ENCODE peak calls at places on chromosomes 3 and 15, in eight cellular contexts. M is breast epithelium, P is HL-60, U is K562, D is HCT116, E is esophagus muscularis mucosa, T is stomach, V is GM12892. Y is an unnamed sample.

GRCh38 chr3:44013967-44014366 is 227.7 kb upstream of the TOPAZ1 start:
- DNase-seq in M (no peak), P (no peak), U (peak), D (no peak), E (peak), T (no peak), V (no peak), Y (no peak)

GRCh38 chr3:94004301-94004910 is 24.0 kb downstream of the STX19 start:
- DNase-seq in M (no peak), P (peak), U (peak), D (peak), E (no peak), T (no peak), V (no peak), Y (no peak)

GRCh38 chr15:29528276-29528675 is 258.7 kb upstream of the NSMCE3 start:
- DNase-seq in M (no peak), P (no peak), U (no peak), D (no peak), E (no peak), T (no peak), V (no peak), Y (no peak)

GRCh38 chr15:89998141-89998661 is 2.9 kb upstream of the ZNF710 start:
- DNase-seq in M (no peak), P (no peak), U (peak), D (peak), E (no peak), T (no peak), V (no peak), Y (no peak)

GRCh38 chr3:189355481-189356201 is 183.9 kb downstream of the TPRG1 start:
- DNase-seq in M (no peak), P (no peak), U (no peak), D (peak), E (no peak), T (no peak), V (no peak), Y (no peak)

GRCh38 chr15:33126559-33127290 is 67.8 kb downstream of the FMN1 start:
- DNase-seq in M (no peak), P (peak), U (peak), D (peak), E (no peak), T (peak), V (no peak), Y (no peak)

GRCh38 chr3:148902173-148902791 is 37.2 kb downstream of the CPA3 start:
- DNase-seq in M (no peak), P (no peak), U (no peak), D (no peak), E (no peak), T (no peak), V (no peak), Y (no peak)

GRCh38 chr15:66138882-66139281 is 114.7 kb downstream of the MEGF11 start:
- DNase-seq in M (no peak), P (no peak), U (no peak), D (no peak), E (no peak), T (no peak), V (no peak), Y (no peak)

GRCh38 chr15:73081321-73081958 is 29.2 kb downstream of the NEO1 start:
- DNase-seq in M (no peak), P (peak), U (peak), D (peak), E (no peak), T (no peak), V (no peak), Y (no peak)

GRCh38 chr3:15659254-15659975 is 57.9 kb downstream of the BTD start:
- DNase-seq in M (no peak), P (no peak), U (no peak), D (no peak), E (no peak), T (no peak), V (no peak), Y (no peak)

GRCh38 chr3:157190242-157190876 is 30.4 kb upstream of the CCNL1 start:
- DNase-seq in M (no peak), P (no peak), U (no peak), D (no peak), E (no peak), T (no peak), V (no peak), Y (no peak)

GRCh38 chr3:48039487-48040190 is 23.4 kb upstream of the MAP4 start:
- DNase-seq in M (no peak), P (peak), U (no peak), D (peak), E (no peak), T (no peak), V (no peak), Y (no peak)

GRCh38 chr3:78134496-78134895 is 1094.6 kb downstream of the ROBO2 start:
- DNase-seq in M (no peak), P (no peak), U (no peak), D (no peak), E (no peak), T (no peak), V (no peak), Y (no peak)

GRCh38 chr3:37072892-37073291 is 79.6 kb downstream of the MLH1 start:
- DNase-seq in M (no peak), P (peak), U (peak), D (no peak), E (no peak), T (peak), V (no peak), Y (no peak)

GRCh38 chr15:35078221-35078915 is 6.7 kb downstream of the NANOGP8 start:
- DNase-seq in M (no peak), P (peak), U (peak), D (peak), E (no peak), T (peak), V (peak), Y (no peak)

GRCh38 chr15:32799904-32800535 is 82.2 kb downstream of the GREM1 start:
- DNase-seq in M (no peak), P (no peak), U (no peak), D (no peak), E (no peak), T (no peak), V (no peak), Y (no peak)

GRCh38 chr3:55461896-55462295 is 25.2 kb downstream of the WNT5A start:
- DNase-seq in M (no peak), P (no peak), U (no peak), D (no peak), E (no peak), T (no peak), V (no peak), Y (no peak)

GRCh38 chr15:90889313-90889730 is 5.0 kb downstream of the FES start:
- DNase-seq in M (no peak), P (no peak), U (no peak), D (no peak), E (no peak), T (no peak), V (no peak), Y (no peak)

GRCh38 chr3:191020730-191021405 is 158.4 kb upstream of the GMNC start:
- DNase-seq in M (no peak), P (no peak), U (no peak), D (no peak), E (no peak), T (no peak), V (no peak), Y (no peak)

GRCh38 chr3:114411811-114412803 is 118.3 kb downstream of the TIGIT start:
- DNase-seq in M (no peak), P (no peak), U (no peak), D (peak), E (no peak), T (no peak), V (no peak), Y (no peak)

GRCh38 chr3:183181606-183182005 is 19.1 kb upstream of the LAMP3 start:
- DNase-seq in M (no peak), P (no peak), U (no peak), D (no peak), E (no peak), T (no peak), V (no peak), Y (peak)

GRCh38 chr3:58537412-58538301 is 667 bp upstream of the ACOX2 start:
- DNase-seq in M (no peak), P (no peak), U (no peak), D (no peak), E (peak), T (peak), V (no peak), Y (no peak)

GRCh38 chr3:161422171-161422693 is 50.9 kb upstream of the SPTSSB start:
- DNase-seq in M (no peak), P (no peak), U (no peak), D (no peak), E (no peak), T (no peak), V (no peak), Y (no peak)

DNA sequence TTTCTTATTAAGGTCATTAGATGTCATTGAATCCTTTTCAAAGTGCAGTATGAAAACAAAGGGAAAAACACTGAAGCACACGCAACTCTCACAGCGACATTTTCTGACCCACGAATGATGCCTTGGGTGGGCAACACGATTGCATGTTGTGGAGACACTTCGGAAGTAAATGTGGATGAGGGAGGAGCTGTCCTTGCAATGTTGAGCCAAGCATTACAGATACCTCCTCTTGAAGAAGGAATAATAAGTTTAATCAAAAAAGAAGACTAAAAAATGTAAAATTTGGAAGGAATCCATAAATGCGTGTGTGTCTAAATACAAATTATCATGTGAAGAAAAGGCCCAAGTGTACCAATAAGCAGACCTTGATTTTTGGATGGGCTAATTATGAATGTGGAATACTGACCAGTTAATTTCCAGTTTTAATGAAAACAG is 16.9 kb downstream of the THBS1 start:
- DNase-seq in M (no peak), P (no peak), U (no peak), D (no peak), E (no peak), T (no peak), V (no peak), Y (no peak)
- TF ChIP-seq POLR2AphosphoS5 in M (peak), P (no peak), U (no peak), D (no peak), E (peak), T (peak), V (no peak), Y (peak)

DNA sequence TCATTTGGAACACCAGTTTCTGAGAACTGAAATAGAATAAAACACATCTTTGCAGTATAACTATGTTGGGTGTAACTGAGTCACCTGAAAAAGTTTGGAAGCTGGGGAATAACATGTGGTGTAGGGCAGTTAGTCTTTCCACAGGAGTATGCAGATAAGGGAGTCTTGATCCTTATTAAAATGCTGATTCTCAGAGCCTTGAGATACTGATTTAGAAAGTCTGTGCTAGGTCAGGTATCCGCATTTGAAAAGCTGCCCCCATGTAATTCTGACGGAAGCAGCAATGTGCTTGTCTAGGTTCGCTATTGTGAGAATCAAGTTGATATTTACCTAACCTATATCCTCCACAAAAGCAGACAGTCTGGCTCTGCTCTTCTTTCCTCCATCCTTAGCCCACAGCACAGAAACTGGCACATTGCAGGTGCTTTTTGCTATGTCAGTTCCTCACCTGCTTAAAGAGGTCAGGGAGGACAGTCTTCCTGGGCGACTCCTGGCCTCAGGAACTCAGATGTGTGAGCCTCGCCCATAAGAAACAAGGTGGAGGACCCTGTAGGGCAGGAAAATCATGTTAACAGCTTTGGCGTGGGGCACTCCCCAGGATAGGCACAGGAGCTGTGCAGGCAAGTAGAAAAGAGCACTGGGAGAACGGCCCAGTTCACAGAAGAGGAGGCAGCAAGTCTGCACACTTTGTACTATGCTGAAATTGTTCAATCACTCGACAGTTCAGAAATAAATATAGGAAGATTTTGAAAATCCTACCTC is 27.6 kb upstream of the SRPRB start:
- DNase-seq in M (no peak), P (no peak), U (no peak), D (no peak), E (no peak), T (no peak), V (no peak), Y (no peak)
- TF ChIP-seq POLR2AphosphoS5 in M (no peak), P (no peak), U (no peak), D (no peak), E (no peak), T (no peak), V (no peak), Y (no peak)

GRCh38 chr15:51341366-51342248 is at the start of gene GLDN:
- DNase-seq in M (no peak), P (peak), U (no peak), D (no peak), E (no peak), T (peak), V (no peak), Y (peak)
- TF ChIP-seq POLR2AphosphoS5 in M (no peak), P (no peak), U (no peak), D (no peak), E (peak), T (no peak), V (no peak), Y (no peak)

GRCh38 chr3:67200618-67201017 is 202.5 kb downstream of the KBTBD8 start:
- DNase-seq in M (no peak), P (no peak), U (no peak), D (no peak), E (no peak), T (no peak), V (no peak), Y (no peak)

GRCh38 chr3:67196677-67197076 is 198.6 kb downstream of the KBTBD8 start:
- DNase-seq in M (no peak), P (no peak), U (no peak), D (no peak), E (peak), T (no peak), V (no peak), Y (no peak)

GRCh38 chr3:67198374-67198773 is 200.3 kb downstream of the KBTBD8 start:
- DNase-seq in M (no peak), P (no peak), U (no peak), D (no peak), E (no peak), T (no peak), V (no peak), Y (no peak)

DNA sequence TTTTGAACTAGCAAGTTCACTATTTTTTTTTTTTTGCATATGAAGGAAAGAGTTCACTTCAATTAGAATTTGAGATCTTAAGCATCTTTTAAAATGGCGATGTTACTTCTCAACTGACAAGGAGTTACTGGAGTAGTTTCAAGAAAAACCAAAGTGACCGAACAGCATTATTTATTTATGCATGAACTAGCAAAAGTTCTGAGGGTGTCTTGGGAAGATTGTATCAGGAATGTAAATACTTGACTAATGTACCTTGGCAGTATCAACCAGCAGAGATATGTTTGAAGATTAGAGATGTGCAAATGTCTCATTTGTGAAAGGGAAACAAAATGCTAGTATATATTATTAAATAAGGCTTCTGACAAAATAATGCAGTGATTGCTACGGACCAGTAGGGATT is 203.9 kb downstream of the KBTBD8 start:
- DNase-seq in M (no peak), P (no peak), U (no peak), D (no peak), E (no peak), T (no peak), V (no peak), Y (no peak)
- TF ChIP-seq POLR2AphosphoS5 in M (no peak), P (no peak), U (no peak), D (no peak), E (no peak), T (no peak), V (no peak), Y (no peak)

DNA sequence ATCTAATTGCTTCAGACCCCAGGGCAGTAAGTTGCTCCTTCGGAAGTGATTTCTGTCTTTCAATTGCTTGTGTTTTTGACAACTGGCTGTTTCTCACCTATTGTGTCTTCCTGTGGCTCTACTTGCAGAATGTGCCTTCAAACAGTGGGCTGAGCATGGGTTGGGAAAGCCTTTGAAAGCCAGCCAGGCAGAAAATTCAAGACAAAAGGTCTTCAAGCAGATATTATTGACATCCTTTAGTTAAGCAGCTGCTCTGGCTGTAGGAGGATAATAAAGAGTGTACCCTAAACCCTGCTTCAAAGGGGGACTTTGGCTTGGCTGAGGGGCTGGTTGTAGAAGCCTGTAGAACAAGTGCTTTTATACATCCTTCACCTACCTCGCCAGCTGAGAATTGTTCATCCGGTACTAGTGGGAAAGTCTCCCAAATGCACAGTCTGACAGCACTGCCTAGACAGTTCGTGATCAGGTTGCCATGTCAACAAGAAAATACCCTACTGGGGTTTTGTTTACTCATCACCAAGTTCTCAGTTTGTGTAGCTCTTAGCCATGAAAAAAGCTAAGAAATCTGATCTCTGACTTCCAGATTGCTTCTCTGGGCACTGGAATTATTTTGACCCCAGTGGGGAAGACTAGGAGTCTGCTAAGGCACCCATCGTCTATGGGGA is 35.2 kb downstream of the SNTN start:
- DNase-seq in M (no peak), P (no peak), U (no peak), D (no peak), E (no peak), T (no peak), V (no peak), Y (no peak)
- TF ChIP-seq POLR2AphosphoS5 in M (no peak), P (no peak), U (no peak), D (no peak), E (no peak), T (no peak), V (no peak), Y (no peak)

GRCh38 chr3:8805774-8806173 is 36.4 kb upstream of the OXTR start:
- DNase-seq in M (no peak), P (no peak), U (no peak), D (no peak), E (no peak), T (no peak), V (no peak), Y (no peak)

GRCh38 chr3:8800016-8800415 is 30.6 kb upstream of the OXTR start:
- DNase-seq in M (no peak), P (no peak), U (no peak), D (no peak), E (no peak), T (no peak), V (no peak), Y (no peak)

DNA sequence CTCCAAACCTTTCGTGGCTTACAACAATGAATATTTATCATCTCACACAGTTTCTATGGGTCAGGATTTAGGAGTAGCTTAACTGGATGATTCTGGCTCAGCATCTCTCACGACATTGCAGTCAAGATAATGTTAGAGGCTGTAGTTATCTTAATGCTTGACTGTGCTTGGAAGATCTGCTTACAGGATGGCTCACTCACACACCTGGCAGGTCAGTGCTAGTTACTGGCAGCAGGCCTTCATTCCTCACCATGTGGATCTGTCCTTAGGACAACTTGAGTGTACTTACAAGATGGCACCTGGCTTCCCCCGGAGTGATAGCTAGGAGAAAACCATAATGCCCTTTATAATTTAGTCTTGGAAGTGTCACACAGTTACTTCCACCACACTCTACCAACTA is 32.8 kb upstream of the OXTR start:
- DNase-seq in M (no peak), P (no peak), U (no peak), D (no peak), E (no peak), T (no peak), V (no peak), Y (no peak)
- TF ChIP-seq POLR2AphosphoS5 in M (no peak), P (no peak), U (no peak), D (no peak), E (no peak), T (no peak), V (no peak), Y (no peak)

DNA sequence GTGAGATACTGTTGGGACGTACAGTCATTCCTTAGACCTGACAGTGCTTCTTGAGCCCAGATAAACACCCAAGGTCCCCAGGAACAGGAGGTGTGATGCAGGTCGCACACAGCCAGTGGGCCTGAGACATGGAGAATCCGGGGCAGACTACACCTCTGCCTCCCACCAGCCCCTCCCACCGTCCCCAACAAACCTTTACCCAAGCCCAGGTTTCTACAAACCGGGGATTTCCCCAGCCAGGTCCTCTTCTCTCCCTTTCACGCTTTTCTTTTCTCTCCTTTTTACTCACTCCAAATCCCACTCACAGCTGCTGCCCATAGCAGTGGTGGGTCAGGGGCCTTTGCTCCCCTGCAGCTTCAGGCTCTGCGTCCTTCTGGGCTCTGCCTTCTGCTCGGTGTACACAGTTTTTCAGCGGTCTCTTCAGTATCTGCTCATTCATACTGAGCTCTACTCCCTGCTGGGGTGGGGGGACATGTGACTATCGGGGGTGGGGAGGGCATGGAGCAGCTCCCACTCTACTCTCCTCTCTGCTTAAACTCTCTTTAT is 4.8 kb upstream of the PCSK6 start:
- DNase-seq in M (peak), P (no peak), U (peak), D (no peak), E (peak), T (no peak), V (no peak), Y (peak)
- TF ChIP-seq POLR2AphosphoS5 in M (no peak), P (no peak), U (no peak), D (no peak), E (no peak), T (no peak), V (no peak), Y (no peak)

DNA sequence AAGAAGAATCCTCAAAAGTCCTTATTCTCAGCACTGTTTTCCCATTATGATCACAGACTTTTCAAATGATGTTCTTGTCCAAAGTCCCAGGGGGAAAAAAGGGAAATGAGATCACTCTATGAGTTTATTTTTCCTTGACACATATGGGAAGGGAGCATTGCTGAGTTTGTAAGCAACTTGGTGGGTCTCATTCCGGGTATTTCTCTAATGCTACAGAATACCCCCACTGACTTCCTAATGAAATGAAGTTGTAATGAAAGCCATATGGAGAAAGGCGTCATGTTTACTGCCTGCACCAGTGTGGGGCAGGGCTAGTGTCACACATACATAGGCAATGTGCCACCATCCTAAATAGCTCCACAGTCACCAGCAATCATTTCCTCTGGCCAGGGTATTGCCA is 41.1 kb upstream of the C15orf61 start:
- DNase-seq in M (no peak), P (no peak), U (no peak), D (no peak), E (no peak), T (no peak), V (no peak), Y (no peak)
- TF ChIP-seq POLR2AphosphoS5 in M (no peak), P (no peak), U (no peak), D (no peak), E (no peak), T (no peak), V (no peak), Y (no peak)

Y was measured in H1.